ENCODE peak calls at places on chromosomes 12 and 14, in nine cellular contexts. One of them, this sample, is unnamed.

GRCh38 chr12:128813392-128813791 is 10.4 kb downstream of the SLC15A4 start:
- DNase-seq in NCI-H1436: no peak
- DNase-seq in activated naive CD8-positive, alpha-beta T cell treated with anti-CD3 and anti-CD28 coated beads, Interleukin-2, amount 50 U/mL, for 24 hours: no peak
- DNase-seq in AG09319: no peak
- DNase-seq in fibroblast of pulmonary artery: no peak
- DNase-seq in H9: no peak
- DNase-seq in head of caudate nucleus: no peak
- DNase-seq in AG04450: no peak
- DNase-seq in retina: no peak
- DNase-seq in this sample: no peak

GRCh38 chr14:83702619-83703018 is 1827.3 kb upstream of the FLRT2 start:
- DNase-seq in NCI-H1436: no peak
- DNase-seq in activated naive CD8-positive, alpha-beta T cell treated with anti-CD3 and anti-CD28 coated beads, Interleukin-2, amount 50 U/mL, for 24 hours: no peak
- DNase-seq in AG09319: no peak
- DNase-seq in fibroblast of pulmonary artery: no peak
- DNase-seq in H9: no peak
- DNase-seq in head of caudate nucleus: no peak
- DNase-seq in AG04450: no peak
- DNase-seq in retina: no peak
- DNase-seq in this sample: no peak

GRCh38 chr12:65634626-65635331 is 189.5 kb upstream of the HMGA2 start:
- DNase-seq in NCI-H1436: no peak
- DNase-seq in activated naive CD8-positive, alpha-beta T cell treated with anti-CD3 and anti-CD28 coated beads, Interleukin-2, amount 50 U/mL, for 24 hours: no peak
- DNase-seq in AG09319: no peak
- DNase-seq in fibroblast of pulmonary artery: peak; percentile 52
- DNase-seq in H9: no peak
- DNase-seq in head of caudate nucleus: no peak
- DNase-seq in AG04450: no peak
- DNase-seq in retina: no peak
- DNase-seq in this sample: no peak

GRCh38 chr14:52121441-52121840 is 52.6 kb upstream of the NID2 start:
- DNase-seq in NCI-H1436: no peak
- DNase-seq in activated naive CD8-positive, alpha-beta T cell treated with anti-CD3 and anti-CD28 coated beads, Interleukin-2, amount 50 U/mL, for 24 hours: no peak
- DNase-seq in AG09319: no peak
- DNase-seq in fibroblast of pulmonary artery: no peak
- DNase-seq in H9: no peak
- DNase-seq in head of caudate nucleus: no peak
- DNase-seq in AG04450: no peak
- DNase-seq in retina: no peak
- DNase-seq in this sample: no peak

GRCh38 chr12:71846322-71846940 is 6.9 kb downstream of the TBC1D15 start:
- DNase-seq in NCI-H1436: no peak
- DNase-seq in activated naive CD8-positive, alpha-beta T cell treated with anti-CD3 and anti-CD28 coated beads, Interleukin-2, amount 50 U/mL, for 24 hours: no peak
- DNase-seq in AG09319: no peak
- DNase-seq in fibroblast of pulmonary artery: peak; percentile 63
- DNase-seq in H9: no peak
- DNase-seq in head of caudate nucleus: no peak
- DNase-seq in AG04450: no peak
- DNase-seq in retina: no peak
- DNase-seq in this sample: no peak

GRCh38 chr12:99393763-99394162 is 253.8 kb upstream of the GARIN6 start:
- DNase-seq in NCI-H1436: no peak
- DNase-seq in activated naive CD8-positive, alpha-beta T cell treated with anti-CD3 and anti-CD28 coated beads, Interleukin-2, amount 50 U/mL, for 24 hours: no peak
- DNase-seq in AG09319: no peak
- DNase-seq in fibroblast of pulmonary artery: no peak
- DNase-seq in H9: no peak
- DNase-seq in head of caudate nucleus: no peak
- DNase-seq in AG04450: no peak
- DNase-seq in retina: no peak
- DNase-seq in this sample: no peak

GRCh38 chr14:88630565-88630964 is 67.7 kb downstream of the ZC3H14 start:
- DNase-seq in NCI-H1436: no peak
- DNase-seq in activated naive CD8-positive, alpha-beta T cell treated with anti-CD3 and anti-CD28 coated beads, Interleukin-2, amount 50 U/mL, for 24 hours: no peak
- DNase-seq in AG09319: peak; percentile 41
- DNase-seq in fibroblast of pulmonary artery: peak; percentile 85
- DNase-seq in H9: no peak
- DNase-seq in head of caudate nucleus: no peak
- DNase-seq in AG04450: no peak
- DNase-seq in retina: no peak
- DNase-seq in this sample: no peak

GRCh38 chr14:103594265-103594664 is 31.5 kb downstream of the COA8 start:
- DNase-seq in NCI-H1436: no peak
- DNase-seq in activated naive CD8-positive, alpha-beta T cell treated with anti-CD3 and anti-CD28 coated beads, Interleukin-2, amount 50 U/mL, for 24 hours: no peak
- DNase-seq in AG09319: no peak
- DNase-seq in fibroblast of pulmonary artery: peak; percentile 72
- DNase-seq in H9: peak; percentile 48
- DNase-seq in head of caudate nucleus: peak; percentile 86
- DNase-seq in AG04450: no peak
- DNase-seq in retina: peak; percentile 73
- DNase-seq in this sample: peak; percentile 82

GRCh38 chr14:94021001-94021400 is 5.1 kb upstream of the OTUB2 start:
- DNase-seq in NCI-H1436: no peak
- DNase-seq in activated naive CD8-positive, alpha-beta T cell treated with anti-CD3 and anti-CD28 coated beads, Interleukin-2, amount 50 U/mL, for 24 hours: no peak
- DNase-seq in AG09319: no peak
- DNase-seq in fibroblast of pulmonary artery: no peak
- DNase-seq in H9: no peak
- DNase-seq in head of caudate nucleus: no peak
- DNase-seq in AG04450: no peak
- DNase-seq in retina: no peak
- DNase-seq in this sample: no peak

GRCh38 chr14:105602243-105602750 is 75.9 kb downstream of the TMEM121 start:
- DNase-seq in NCI-H1436: no peak
- DNase-seq in activated naive CD8-positive, alpha-beta T cell treated with anti-CD3 and anti-CD28 coated beads, Interleukin-2, amount 50 U/mL, for 24 hours: no peak
- DNase-seq in AG09319: no peak
- DNase-seq in fibroblast of pulmonary artery: no peak
- DNase-seq in H9: no peak
- DNase-seq in head of caudate nucleus: no peak
- DNase-seq in AG04450: no peak
- DNase-seq in retina: no peak
- DNase-seq in this sample: no peak

GRCh38 chr12:22034709-22035506 is 11.1 kb upstream of the CMAS start:
- DNase-seq in NCI-H1436: no peak
- DNase-seq in activated naive CD8-positive, alpha-beta T cell treated with anti-CD3 and anti-CD28 coated beads, Interleukin-2, amount 50 U/mL, for 24 hours: no peak
- DNase-seq in AG09319: no peak
- DNase-seq in fibroblast of pulmonary artery: peak; percentile 72
- DNase-seq in H9: no peak
- DNase-seq in head of caudate nucleus: no peak
- DNase-seq in AG04450: no peak
- DNase-seq in retina: no peak
- DNase-seq in this sample: no peak

GRCh38 chr12:93818488-93819047 is 141.4 kb downstream of the CRADD start:
- DNase-seq in NCI-H1436: no peak
- DNase-seq in activated naive CD8-positive, alpha-beta T cell treated with anti-CD3 and anti-CD28 coated beads, Interleukin-2, amount 50 U/mL, for 24 hours: no peak
- DNase-seq in AG09319: no peak
- DNase-seq in fibroblast of pulmonary artery: no peak
- DNase-seq in H9: no peak
- DNase-seq in head of caudate nucleus: no peak
- DNase-seq in AG04450: no peak
- DNase-seq in retina: no peak
- DNase-seq in this sample: peak; percentile 72

GRCh38 chr12:77402726-77403125 is 337.4 kb upstream of the E2F7 start:
- DNase-seq in NCI-H1436: no peak
- DNase-seq in activated naive CD8-positive, alpha-beta T cell treated with anti-CD3 and anti-CD28 coated beads, Interleukin-2, amount 50 U/mL, for 24 hours: no peak
- DNase-seq in AG09319: peak; percentile 22
- DNase-seq in fibroblast of pulmonary artery: peak; percentile 42
- DNase-seq in H9: no peak
- DNase-seq in head of caudate nucleus: no peak
- DNase-seq in AG04450: no peak
- DNase-seq in retina: peak; percentile 32
- DNase-seq in this sample: no peak

GRCh38 chr12:26620907-26621306 is 212.1 kb downstream of the ITPR2 start:
- DNase-seq in NCI-H1436: no peak
- DNase-seq in activated naive CD8-positive, alpha-beta T cell treated with anti-CD3 and anti-CD28 coated beads, Interleukin-2, amount 50 U/mL, for 24 hours: no peak
- DNase-seq in AG09319: no peak
- DNase-seq in fibroblast of pulmonary artery: no peak
- DNase-seq in H9: no peak
- DNase-seq in head of caudate nucleus: no peak
- DNase-seq in AG04450: no peak
- DNase-seq in retina: no peak
- DNase-seq in this sample: no peak

GRCh38 chr12:91406920-91407341 is 224.3 kb upstream of the DCN start:
- DNase-seq in NCI-H1436: peak; percentile 5
- DNase-seq in activated naive CD8-positive, alpha-beta T cell treated with anti-CD3 and anti-CD28 coated beads, Interleukin-2, amount 50 U/mL, for 24 hours: peak; percentile 15
- DNase-seq in AG09319: no peak
- DNase-seq in fibroblast of pulmonary artery: peak; percentile 49
- DNase-seq in H9: no peak
- DNase-seq in head of caudate nucleus: no peak
- DNase-seq in AG04450: no peak
- DNase-seq in retina: no peak
- DNase-seq in this sample: no peak

GRCh38 chr12:51020448-51021182 is 5.6 kb downstream of the SLC11A2 start:
- DNase-seq in NCI-H1436: no peak
- DNase-seq in activated naive CD8-positive, alpha-beta T cell treated with anti-CD3 and anti-CD28 coated beads, Interleukin-2, amount 50 U/mL, for 24 hours: no peak
- DNase-seq in AG09319: no peak
- DNase-seq in fibroblast of pulmonary artery: no peak
- DNase-seq in H9: no peak
- DNase-seq in head of caudate nucleus: no peak
- DNase-seq in AG04450: no peak
- DNase-seq in retina: no peak
- DNase-seq in this sample: no peak

GRCh38 chr12:26028953-26029740 is 70.7 kb downstream of the RASSF8 start:
- DNase-seq in NCI-H1436: no peak
- DNase-seq in activated naive CD8-positive, alpha-beta T cell treated with anti-CD3 and anti-CD28 coated beads, Interleukin-2, amount 50 U/mL, for 24 hours: peak; percentile 22
- DNase-seq in AG09319: no peak
- DNase-seq in fibroblast of pulmonary artery: peak; percentile 79
- DNase-seq in H9: no peak
- DNase-seq in head of caudate nucleus: no peak
- DNase-seq in AG04450: peak; percentile 26
- DNase-seq in retina: peak; percentile 64
- DNase-seq in this sample: no peak

GRCh38 chr12:25670076-25671055 is 117.3 kb upstream of the LMNTD1 start:
- DNase-seq in NCI-H1436: no peak
- DNase-seq in activated naive CD8-positive, alpha-beta T cell treated with anti-CD3 and anti-CD28 coated beads, Interleukin-2, amount 50 U/mL, for 24 hours: no peak
- DNase-seq in AG09319: no peak
- DNase-seq in fibroblast of pulmonary artery: no peak
- DNase-seq in H9: no peak
- DNase-seq in head of caudate nucleus: no peak
- DNase-seq in AG04450: no peak
- DNase-seq in retina: no peak
- DNase-seq in this sample: no peak

GRCh38 chr12:12913626-12914388 is 22.4 kb downstream of the GPRC5A start:
- DNase-seq in NCI-H1436: no peak
- DNase-seq in activated naive CD8-positive, alpha-beta T cell treated with anti-CD3 and anti-CD28 coated beads, Interleukin-2, amount 50 U/mL, for 24 hours: no peak
- DNase-seq in AG09319: no peak
- DNase-seq in fibroblast of pulmonary artery: no peak
- DNase-seq in H9: no peak
- DNase-seq in head of caudate nucleus: no peak
- DNase-seq in AG04450: no peak
- DNase-seq in retina: no peak
- DNase-seq in this sample: no peak

GRCh38 chr14:105900398-105901160 is 374.2 kb downstream of the TMEM121 start:
- DNase-seq in NCI-H1436: no peak
- DNase-seq in activated naive CD8-positive, alpha-beta T cell treated with anti-CD3 and anti-CD28 coated beads, Interleukin-2, amount 50 U/mL, for 24 hours: no peak
- DNase-seq in AG09319: no peak
- DNase-seq in fibroblast of pulmonary artery: no peak
- DNase-seq in H9: no peak
- DNase-seq in head of caudate nucleus: no peak
- DNase-seq in AG04450: no peak
- DNase-seq in retina: no peak
- DNase-seq in this sample: peak; percentile 60

GRCh38 chr12:6936378-6936638 is 7.3 kb upstream of the RNU7-1 start:
- DNase-seq in NCI-H1436: no peak
- DNase-seq in activated naive CD8-positive, alpha-beta T cell treated with anti-CD3 and anti-CD28 coated beads, Interleukin-2, amount 50 U/mL, for 24 hours: no peak
- DNase-seq in AG09319: no peak
- DNase-seq in fibroblast of pulmonary artery: no peak
- DNase-seq in H9: no peak
- DNase-seq in head of caudate nucleus: no peak
- DNase-seq in AG04450: no peak
- DNase-seq in retina: no peak
- DNase-seq in this sample: no peak

GRCh38 chr12:115325858-115326257 is 641.9 kb upstream of the TBX3 start:
- DNase-seq in NCI-H1436: no peak
- DNase-seq in activated naive CD8-positive, alpha-beta T cell treated with anti-CD3 and anti-CD28 coated beads, Interleukin-2, amount 50 U/mL, for 24 hours: no peak
- DNase-seq in AG09319: no peak
- DNase-seq in fibroblast of pulmonary artery: no peak
- DNase-seq in H9: no peak
- DNase-seq in head of caudate nucleus: no peak
- DNase-seq in AG04450: no peak
- DNase-seq in retina: no peak
- DNase-seq in this sample: no peak

GRCh38 chr12:15590180-15590826 is 198.9 kb downstream of the EPS8 start:
- DNase-seq in NCI-H1436: peak; percentile 48
- DNase-seq in activated naive CD8-positive, alpha-beta T cell treated with anti-CD3 and anti-CD28 coated beads, Interleukin-2, amount 50 U/mL, for 24 hours: peak; percentile 26
- DNase-seq in AG09319: no peak
- DNase-seq in fibroblast of pulmonary artery: peak; percentile 82
- DNase-seq in H9: peak; percentile 64
- DNase-seq in head of caudate nucleus: peak; percentile 88
- DNase-seq in AG04450: peak; percentile 41
- DNase-seq in retina: peak; percentile 72
- DNase-seq in this sample: no peak

GRCh38 chr12:50665170-50665569 is 98.7 kb upstream of the ATF1 start:
- DNase-seq in NCI-H1436: peak; percentile 13
- DNase-seq in activated naive CD8-positive, alpha-beta T cell treated with anti-CD3 and anti-CD28 coated beads, Interleukin-2, amount 50 U/mL, for 24 hours: no peak
- DNase-seq in AG09319: no peak
- DNase-seq in fibroblast of pulmonary artery: no peak
- DNase-seq in H9: no peak
- DNase-seq in head of caudate nucleus: no peak
- DNase-seq in AG04450: no peak
- DNase-seq in retina: no peak
- DNase-seq in this sample: no peak

GRCh38 chr12:57519758-57520007 is 631 bp downstream of the DDIT3 start:
- DNase-seq in NCI-H1436: no peak
- DNase-seq in activated naive CD8-positive, alpha-beta T cell treated with anti-CD3 and anti-CD28 coated beads, Interleukin-2, amount 50 U/mL, for 24 hours: peak; percentile 37
- DNase-seq in AG09319: no peak
- DNase-seq in fibroblast of pulmonary artery: no peak
- DNase-seq in H9: peak; percentile 74
- DNase-seq in head of caudate nucleus: no peak
- DNase-seq in AG04450: no peak
- DNase-seq in retina: no peak
- DNase-seq in this sample: no peak

GRCh38 chr14:77007339-77007974 is 21.1 kb downstream of the IRF2BPL start:
- DNase-seq in NCI-H1436: no peak
- DNase-seq in activated naive CD8-positive, alpha-beta T cell treated with anti-CD3 and anti-CD28 coated beads, Interleukin-2, amount 50 U/mL, for 24 hours: no peak
- DNase-seq in AG09319: no peak
- DNase-seq in fibroblast of pulmonary artery: no peak
- DNase-seq in H9: no peak
- DNase-seq in head of caudate nucleus: no peak
- DNase-seq in AG04450: no peak
- DNase-seq in retina: no peak
- DNase-seq in this sample: no peak

GRCh38 chr14:53542692-53543091 is 389.6 kb upstream of the DDHD1 start:
- DNase-seq in NCI-H1436: no peak
- DNase-seq in activated naive CD8-positive, alpha-beta T cell treated with anti-CD3 and anti-CD28 coated beads, Interleukin-2, amount 50 U/mL, for 24 hours: no peak
- DNase-seq in AG09319: no peak
- DNase-seq in fibroblast of pulmonary artery: peak; percentile 66
- DNase-seq in H9: no peak
- DNase-seq in head of caudate nucleus: no peak
- DNase-seq in AG04450: no peak
- DNase-seq in retina: no peak
- DNase-seq in this sample: no peak

GRCh38 chr14:104150201-104151027 is 12.0 kb downstream of the KIF26A start:
- DNase-seq in NCI-H1436: no peak
- DNase-seq in activated naive CD8-positive, alpha-beta T cell treated with anti-CD3 and anti-CD28 coated beads, Interleukin-2, amount 50 U/mL, for 24 hours: no peak
- DNase-seq in AG09319: peak; percentile 23
- DNase-seq in fibroblast of pulmonary artery: peak; percentile 4
- DNase-seq in H9: peak; percentile 87
- DNase-seq in head of caudate nucleus: no peak
- DNase-seq in AG04450: no peak
- DNase-seq in retina: peak; percentile 85
- DNase-seq in this sample: peak; percentile 89

GRCh38 chr12:113506867-113507266 is 35.2 kb upstream of the LHX5 start:
- DNase-seq in NCI-H1436: no peak
- DNase-seq in activated naive CD8-positive, alpha-beta T cell treated with anti-CD3 and anti-CD28 coated beads, Interleukin-2, amount 50 U/mL, for 24 hours: no peak
- DNase-seq in AG09319: no peak
- DNase-seq in fibroblast of pulmonary artery: no peak
- DNase-seq in H9: no peak
- DNase-seq in head of caudate nucleus: no peak
- DNase-seq in AG04450: no peak
- DNase-seq in retina: no peak
- DNase-seq in this sample: no peak

GRCh38 chr14:56807586-56808168 is 2.6 kb downstream of the OTX2 start:
- DNase-seq in NCI-H1436: no peak
- DNase-seq in activated naive CD8-positive, alpha-beta T cell treated with anti-CD3 and anti-CD28 coated beads, Interleukin-2, amount 50 U/mL, for 24 hours: no peak
- DNase-seq in AG09319: no peak
- DNase-seq in fibroblast of pulmonary artery: no peak
- DNase-seq in H9: no peak
- DNase-seq in head of caudate nucleus: no peak
- DNase-seq in AG04450: no peak
- DNase-seq in retina: peak; percentile 64
- DNase-seq in this sample: no peak

GRCh38 chr12:121238604-121239334 is 28.8 kb downstream of the P2RX4 start:
- DNase-seq in NCI-H1436: peak; percentile 3
- DNase-seq in activated naive CD8-positive, alpha-beta T cell treated with anti-CD3 and anti-CD28 coated beads, Interleukin-2, amount 50 U/mL, for 24 hours: no peak
- DNase-seq in AG09319: no peak
- DNase-seq in fibroblast of pulmonary artery: no peak
- DNase-seq in H9: peak; percentile 74
- DNase-seq in head of caudate nucleus: no peak
- DNase-seq in AG04450: no peak
- DNase-seq in retina: no peak
- DNase-seq in this sample: no peak